ENCODE peak calls at places on chromosomes 1 and 21, in four cellular contexts. K is naive thymus-derived CD4-positive, alpha-beta T cell; S is fibroblast of lung; Q is cardiac muscle cell. U is an unnamed sample.

GRCh38 chr21:41167348-41168342 is at the start of gene BACE2:
- DNase-seq in K (no peak), S (peak; percentile 79), Q (peak; percentile 88), U (peak; percentile 8)

GRCh38 chr1:50750021-50750619 is 209.9 kb downstream of the FAF1 start:
- DNase-seq in K (no peak), S (peak; percentile 32), Q (peak; percentile 49), U (no peak)

GRCh38 chr1:208225954-208226937 is 17.9 kb downstream of the PLXNA2 start:
- DNase-seq in K (no peak), S (no peak), Q (peak; percentile 57), U (no peak)

GRCh38 chr1:189432761-189433160 is 1044.9 kb downstream of the BRINP3 start:
- DNase-seq in K (no peak), S (peak; percentile 2), Q (no peak), U (no peak)

GRCh38 chr1:201377611-201378092 is at the start of gene TNNT2:
- DNase-seq in K (no peak), S (no peak), Q (peak; percentile 26), U (no peak)

GRCh38 chr1:161934278-161934608 is 89.4 kb downstream of the OLFML2B start:
- DNase-seq in K (peak; percentile 63), S (no peak), Q (peak; percentile 29), U (peak; percentile 40)

GRCh38 chr1:247825362-247825761 is 1.4 kb upstream of the OR14A16 start:
- DNase-seq in K (no peak), S (no peak), Q (no peak), U (no peak)

GRCh38 chr21:34613679-34614442 is 1.1 kb downstream of the RCAN1 start:
- DNase-seq in K (no peak), S (peak; percentile 25), Q (peak; percentile 13), U (peak; percentile 13)

GRCh38 chr1:27356628-27357280 is 10.0 kb downstream of the MAP3K6 start:
- DNase-seq in K (no peak), S (no peak), Q (no peak), U (peak; percentile 30)

GRCh38 chr1:33003657-33004056 is 33.0 kb downstream of the AK2 start:
- DNase-seq in K (no peak), S (no peak), Q (no peak), U (no peak)

GRCh38 chr1:1946540-1946939 is 27.5 kb upstream of the TMEM52 start:
- DNase-seq in K (no peak), S (peak; percentile 25), Q (peak; percentile 86), U (no peak)

GRCh38 chr21:37712204-37712934 is 203.9 kb downstream of the KCNJ6 start:
- DNase-seq in K (no peak), S (peak; percentile 55), Q (peak; percentile 81), U (no peak)

GRCh38 chr1:113286156-113286555 is 104.2 kb upstream of the MAGI3 start:
- DNase-seq in K (no peak), S (no peak), Q (no peak), U (no peak)

GRCh38 chr1:209527993-209528392 is 55.5 kb upstream of the CAMK1G start:
- DNase-seq in K (no peak), S (peak; percentile 23), Q (peak; percentile 4), U (no peak)

GRCh38 chr1:163195728-163196448 is 6.8 kb downstream of the RGS5 start:
- DNase-seq in K (no peak), S (peak; percentile 75), Q (peak; percentile 78), U (no peak)

GRCh38 chr1:14875781-14876564 is 277.5 kb downstream of the KAZN start:
- DNase-seq in K (no peak), S (no peak), Q (no peak), U (no peak)

GRCh38 chr21:38343691-38344090 is 86.9 kb downstream of the KCNJ15 start:
- DNase-seq in K (no peak), S (peak; percentile 81), Q (peak; percentile 11), U (no peak)

GRCh38 chr1:184536246-184536985 is 149.6 kb downstream of the C1orf21 start:
- DNase-seq in K (no peak), S (no peak), Q (no peak), U (no peak)

GRCh38 chr21:37787456-37787855 is 128.8 kb downstream of the KCNJ6 start:
- DNase-seq in K (no peak), S (peak; percentile 96), Q (peak; percentile 78), U (no peak)

GRCh38 chr1:26122988-26123973 is 11.7 kb downstream of the PDIK1L start:
- DNase-seq in K (no peak), S (peak; percentile 51), Q (no peak), U (no peak)

GRCh38 chr1:119962296-119962968 is 66.1 kb upstream of the ADAM30 start:
- DNase-seq in K (no peak), S (peak; percentile 56), Q (peak; percentile 85), U (no peak)

GRCh38 chr1:72094209-72094608 is 188.1 kb downstream of the NEGR1 start:
- DNase-seq in K (no peak), S (no peak), Q (no peak), U (no peak)

GRCh38 chr21:25913488-25913887 is 178.7 kb downstream of the GABPA start:
- DNase-seq in K (no peak), S (no peak), Q (peak; percentile 38), U (no peak)

GRCh38 chr1:174743654-174744561 is 255.8 kb upstream of the CACYBP start:
- DNase-seq in K (no peak), S (peak; percentile 38), Q (peak; percentile 70), U (peak; percentile 42)

GRCh38 chr1:1058088-1058905 is 15.8 kb downstream of the RNF223 start:
- DNase-seq in K (no peak), S (no peak), Q (no peak), U (no peak)

GRCh38 chr1:228904222-228904621 is 168.9 kb downstream of the RHOU start:
- DNase-seq in K (no peak), S (no peak), Q (no peak), U (no peak)

GRCh38 chr1:81157686-81158085 is 643.0 kb upstream of the ADGRL2 start:
- DNase-seq in K (no peak), S (no peak), Q (peak; percentile 48), U (no peak)

GRCh38 chr1:47703981-47704596 is 266.2 kb downstream of the FOXD2 start:
- DNase-seq in K (no peak), S (peak; percentile 48), Q (no peak), U (no peak)

GRCh38 chr1:201084171-201084766 is 28.0 kb downstream of the CACNA1S start:
- DNase-seq in K (no peak), S (no peak), Q (no peak), U (peak; percentile 11)

GRCh38 chr1:65393345-65393744 is 27.1 kb upstream of the LEPR start:
- DNase-seq in K (no peak), S (peak; percentile 53), Q (peak; percentile 10), U (no peak)

GRCh38 chr21:17491716-17492414 is 21.0 kb upstream of the CXADR start:
- DNase-seq in K (no peak), S (peak; percentile 100), Q (peak; percentile 98), U (no peak)

GRCh38 chr1:907611-908451 is 15.9 kb upstream of the SAMD11 start:
- DNase-seq in K (no peak), S (no peak), Q (no peak), U (no peak)

GRCh38 chr1:16903054-16903453 is 7.3 kb downstream of the RNU1-2 start:
- DNase-seq in K (no peak), S (peak; percentile 66), Q (peak; percentile 66), U (no peak)

GRCh38 chr1:212344905-212345304 is 59.7 kb downstream of the PPP2R5A start:
- DNase-seq in K (no peak), S (no peak), Q (no peak), U (no peak)

GRCh38 chr1:157154940-157155514 is 16.8 kb upstream of the ETV3 start:
- DNase-seq in K (no peak), S (peak; percentile 10), Q (peak; percentile 85), U (no peak)

GRCh38 chr1:18712254-18712605 is 81.6 kb downstream of the PAX7 start:
- DNase-seq in K (no peak), S (no peak), Q (no peak), U (no peak)

DNA sequence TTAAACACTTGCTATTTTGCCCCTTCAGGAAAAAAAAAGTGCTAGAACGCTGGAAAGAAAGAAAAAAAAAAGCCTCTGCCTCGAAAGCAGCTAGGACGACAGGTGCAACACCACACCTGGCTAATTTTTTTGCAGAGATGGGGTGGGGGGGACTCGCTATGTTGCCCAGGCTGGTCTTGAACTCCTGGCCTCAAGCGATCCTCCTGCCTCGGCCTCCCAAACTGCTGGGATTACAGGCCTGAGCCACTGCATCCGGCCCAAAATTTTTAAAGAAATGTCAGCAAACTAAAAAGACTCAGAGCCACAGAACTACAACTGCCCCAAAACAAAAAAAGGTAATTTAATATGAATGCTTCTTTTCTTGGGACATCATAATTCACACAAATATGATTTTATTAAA is 1.4 kb downstream of the DOCK7 start:
- DNase-seq in K (no peak), S (no peak), Q (no peak), U (peak; percentile 3)
- H3K4me1 ChIP-seq in K (no peaks in the 10 kb centered on the region), S (peaks cover 19% of the 10 kb centered on the region), Q (peaks cover 48% of the 10 kb centered on the region), U (peaks cover 6% of the 10 kb centered on the region)

GRCh38 chr1:42979037-42979432 is 20.4 kb upstream of the SLC2A1 start:
- DNase-seq in K (no peak), S (no peak), Q (no peak), U (no peak)
- H3K27ac ChIP-seq in K (no peak overlapping the region), S (no peak overlapping the region), Q (no peak overlapping the region), U (no peak overlapping the region)

DNA sequence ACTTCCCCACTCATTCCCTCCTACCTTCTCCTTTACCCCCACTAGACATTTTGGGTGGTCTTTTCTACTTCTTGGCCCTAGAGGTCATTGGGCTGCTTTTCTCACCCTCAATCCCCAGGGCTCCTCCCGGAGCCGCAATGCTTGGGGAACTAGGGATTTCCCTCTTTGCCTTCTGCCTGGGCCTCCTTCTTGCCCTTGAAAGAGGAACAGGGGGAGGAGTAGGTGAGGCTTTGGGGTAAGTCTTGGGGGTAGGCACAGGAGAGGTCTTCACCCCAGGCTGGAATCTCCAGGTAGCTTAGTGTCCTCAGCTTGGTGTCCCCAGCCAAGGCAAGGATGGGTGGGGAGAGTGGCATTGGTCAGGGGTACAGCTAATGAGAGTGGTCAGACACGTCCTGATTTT is 56.2 kb upstream of the EPS8L3 start:
- DNase-seq in K (no peak), S (no peak), Q (no peak), U (no peak)
- H3K4me1 ChIP-seq in K (no peaks in the 10 kb centered on the region), S (peaks cover 35% of the 10 kb centered on the region), Q (no peaks in the 10 kb centered on the region), U (peaks cover 4% of the 10 kb centered on the region)

GRCh38 chr1:9375912-9376311 is 83.2 kb downstream of the SPSB1 start:
- DNase-seq in K (no peak), S (peak; percentile 57), Q (no peak), U (no peak)
- H3K27ac ChIP-seq in K (no peak overlapping the region), S (no peak overlapping the region), Q (no peak overlapping the region), U (no peak overlapping the region)

DNA sequence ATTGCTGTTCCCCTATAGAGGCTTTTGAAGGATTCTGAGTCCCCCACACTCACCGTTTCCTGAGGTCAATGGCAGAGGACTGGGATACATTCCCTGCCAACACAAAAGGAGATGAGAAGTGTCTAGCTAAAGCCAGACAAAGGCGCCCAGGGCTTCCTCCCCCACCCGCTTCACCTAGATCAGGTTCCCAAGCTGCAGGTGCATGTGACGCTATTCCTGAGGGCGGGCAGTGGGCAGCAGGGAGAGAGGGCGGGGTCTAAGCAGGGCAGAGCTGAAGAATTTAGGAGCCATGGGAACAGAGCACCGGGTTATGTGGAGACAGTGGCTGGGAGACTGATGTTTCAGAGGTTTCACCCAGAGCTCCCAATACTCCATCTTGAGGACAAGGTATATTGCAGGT is 6.0 kb upstream of the ARHGEF2 start:
- DNase-seq in K (no peak), S (no peak), Q (no peak), U (no peak)
- H3K4me1 ChIP-seq in K (peaks cover 54% of the 10 kb centered on the region), S (peaks cover 38% of the 10 kb centered on the region), Q (peaks cover 21% of the 10 kb centered on the region), U (peaks cover 47% of the 10 kb centered on the region)

GRCh38 chr1:241972703-241973375 is 15.3 kb downstream of the BECN2 start:
- DNase-seq in K (no peak), S (peak; percentile 82), Q (peak; percentile 12), U (no peak)
- H3K27ac ChIP-seq in K (no peak overlapping the region), S (no peak overlapping the region), Q (no peak overlapping the region), U (no peak overlapping the region)

U was measured in CD4-positive, alpha-beta memory T cell.